ENCODE peak calls at places on chromosomes 7 and 10, in five cellular contexts. B is neural progenitor cell, A is prostate gland, U is NB4, H is hepatocyte. J is an unnamed sample.

GRCh38 chr10:122827302-122827701 is 18.4 kb downstream of the CUZD1 start:
- DNase-seq in B (no peak), A (no peak), U (no peak), H (no peak), J (no peak)

GRCh38 chr7:24477807-24478655 is 95.2 kb upstream of the PALS2 start:
- DNase-seq in B (peak; percentile 49), A (no peak), U (peak; percentile 32), H (peak; percentile 66), J (peak; percentile 46)

GRCh38 chr7:23438171-23438570 is 32.1 kb downstream of the IGF2BP3 start:
- DNase-seq in B (no peak), A (no peak), U (no peak), H (no peak), J (no peak)

GRCh38 chr7:30430300-30430699 is 48.3 kb downstream of the NOD1 start:
- DNase-seq in B (no peak), A (peak; percentile 45), U (peak; percentile 54), H (no peak), J (no peak)

GRCh38 chr10:57023626-57024025 is 662.6 kb upstream of the ZWINT start:
- DNase-seq in B (no peak), A (no peak), U (no peak), H (no peak), J (no peak)

GRCh38 chr7:100683659-100684533 is 10.2 kb downstream of the GIGYF1 start:
- DNase-seq in B (no peak), A (no peak), U (no peak), H (no peak), J (no peak)

GRCh38 chr7:100115026-100115425 is 4.1 kb downstream of the TAF6 start:
- DNase-seq in B (no peak), A (no peak), U (no peak), H (no peak), J (no peak)

GRCh38 chr7:90836937-90837336 is 240.8 kb downstream of the CDK14 start:
- DNase-seq in B (no peak), A (no peak), U (no peak), H (no peak), J (no peak)

GRCh38 chr7:107712025-107712424 is 31.9 kb upstream of the CBLL1 start:
- DNase-seq in B (no peak), A (no peak), U (no peak), H (no peak), J (no peak)

GRCh38 chr7:108251700-108252099 is 121.5 kb upstream of the LAMB4 start:
- DNase-seq in B (no peak), A (no peak), U (no peak), H (no peak), J (no peak)

GRCh38 chr7:99292127-99292526 is 19.5 kb downstream of the MYH16 start:
- DNase-seq in B (no peak), A (no peak), U (no peak), H (no peak), J (no peak)

GRCh38 chr7:132564849-132565248 is 11.4 kb downstream of the PLXNA4 start:
- DNase-seq in B (no peak), A (no peak), U (no peak), H (no peak), J (no peak)

GRCh38 chr7:37642028-37642540 is 41.5 kb upstream of the GPR141 start:
- DNase-seq in B (peak; percentile 10), A (no peak), U (no peak), H (no peak), J (no peak)

GRCh38 chr7:74290590-74290950 is 1.4 kb downstream of the CLIP2 start:
- DNase-seq in B (no peak), A (no peak), U (no peak), H (no peak), J (no peak)

GRCh38 chr7:91993976-91994375 is 53.3 kb downstream of the AKAP9 start:
- DNase-seq in B (no peak), A (no peak), U (peak; percentile 30), H (no peak), J (no peak)

GRCh38 chr10:12394236-12395033 is 45.1 kb downstream of the CAMK1D start:
- DNase-seq in B (no peak), A (no peak), U (no peak), H (no peak), J (no peak)

GRCh38 chr7:4957847-4958476 is 1.0 kb downstream of the MMD2 start:
- DNase-seq in B (no peak), A (no peak), U (peak; percentile 21), H (no peak), J (no peak)

GRCh38 chr10:104642311-104643022 is 1.4 kb downstream of the SORCS3 start:
- DNase-seq in B (peak; percentile 93), A (no peak), U (no peak), H (peak; percentile 80), J (no peak)

GRCh38 chr10:119543814-119544642 is 1.5 kb upstream of the RGS10 start:
- DNase-seq in B (peak; percentile 76), A (no peak), U (no peak), H (no peak), J (peak; percentile 62)

GRCh38 chr7:105723582-105723981 is 142.3 kb upstream of the EFCAB10 start:
- DNase-seq in B (peak; percentile 47), A (no peak), U (no peak), H (no peak), J (no peak)

GRCh38 chr7:79984210-79984609 is 150.4 kb upstream of the GNAI1 start:
- DNase-seq in B (no peak), A (no peak), U (no peak), H (no peak), J (no peak)

GRCh38 chr7:98872328-98872924 is 2.6 kb upstream of the TMEM130 start:
- DNase-seq in B (peak; percentile 67), A (no peak), U (peak; percentile 71), H (no peak), J (no peak)

GRCh38 chr10:124657806-124658205 is 86.4 kb downstream of the FAM53B start:
- DNase-seq in B (no peak), A (no peak), U (peak; percentile 54), H (no peak), J (no peak)

GRCh38 chr10:79025113-79025832 is 43.5 kb upstream of the ZMIZ1 start:
- DNase-seq in B (peak; percentile 41), A (no peak), U (no peak), H (no peak), J (no peak)

GRCh38 chr10:329361-330099 is 194.3 kb downstream of the ZMYND11 start:
- DNase-seq in B (peak; percentile 43), A (peak; percentile 87), U (peak; percentile 90), H (peak; percentile 92), J (peak; percentile 83)

DNA sequence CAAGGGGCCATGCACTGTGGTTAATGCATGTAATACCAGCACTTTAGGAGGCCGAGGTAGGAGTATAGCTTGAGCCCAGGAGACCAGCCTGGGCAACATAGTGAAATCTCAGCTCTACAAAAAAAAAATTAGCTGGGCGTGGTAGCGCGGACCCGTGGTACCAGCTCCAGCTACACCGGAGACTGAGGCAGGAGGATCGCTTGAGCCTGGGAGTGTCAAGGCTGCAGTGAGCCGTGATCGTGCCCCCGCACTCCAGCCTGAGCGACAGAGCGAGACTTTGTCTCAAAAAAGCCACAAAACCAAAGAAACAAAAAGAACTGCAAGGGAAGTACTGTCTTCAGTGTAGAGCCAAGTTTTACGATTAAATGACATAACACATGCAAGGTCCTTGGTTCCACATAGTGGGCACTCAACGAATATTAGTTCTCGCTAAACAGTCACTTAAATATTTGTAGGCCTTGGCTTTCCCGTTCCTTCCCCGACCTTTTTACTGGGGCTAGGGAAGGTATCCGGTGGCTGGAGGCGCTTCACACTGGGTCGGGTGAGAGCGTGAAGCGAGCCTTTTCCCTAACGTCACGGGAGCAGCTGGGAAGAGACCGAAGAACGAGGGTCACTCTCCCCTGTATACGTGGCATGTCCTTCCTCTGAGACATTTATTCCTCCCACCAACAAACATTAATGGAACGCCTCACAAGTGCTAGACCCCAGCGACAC is 995 bp upstream of the SND1 start:
- DNase-seq in B (peak; percentile 61), A (peak; percentile 8), U (peak; percentile 73), H (no peak), J (no peak)
- TF ChIP-seq CTCF in B (no peak), A (no peak), U (no peak), H (no peak), J (no peak)

GRCh38 chr10:26215923-26216576 is 524 bp upstream of the GAD2 start:
- DNase-seq in B (peak; percentile 90), A (no peak), U (no peak), H (peak; percentile 85), J (peak; percentile 8)
- H3K4me3 ChIP-seq in B (peak overlapping the region; percentile 44), A (no peak overlapping the region), U (no peak overlapping the region), H (no peak overlapping the region), J (peak overlapping the region; percentile 8)

GRCh38 chr10:7826971-7827370 is 8.7 kb downstream of the TAF3 start:
- DNase-seq in B (no peak), A (no peak), U (peak; percentile 3), H (peak; percentile 46), J (peak; percentile 19)
- TF ChIP-seq CTCF in B (no peak), A (no peak), U (no peak), H (no peak), J (peak; percentile 40)

GRCh38 chr10:73908853-73909611 is 1.9 kb upstream of the PLAU start:
- DNase-seq in B (no peak), A (no peak), U (peak; percentile 98), H (peak; percentile 68), J (peak; percentile 85)
- H3K4me3 ChIP-seq in B (no peak overlapping the region), A (no peak overlapping the region), U (peak overlapping the region; percentile 16), H (no peak overlapping the region), J (no peak overlapping the region)

DNA sequence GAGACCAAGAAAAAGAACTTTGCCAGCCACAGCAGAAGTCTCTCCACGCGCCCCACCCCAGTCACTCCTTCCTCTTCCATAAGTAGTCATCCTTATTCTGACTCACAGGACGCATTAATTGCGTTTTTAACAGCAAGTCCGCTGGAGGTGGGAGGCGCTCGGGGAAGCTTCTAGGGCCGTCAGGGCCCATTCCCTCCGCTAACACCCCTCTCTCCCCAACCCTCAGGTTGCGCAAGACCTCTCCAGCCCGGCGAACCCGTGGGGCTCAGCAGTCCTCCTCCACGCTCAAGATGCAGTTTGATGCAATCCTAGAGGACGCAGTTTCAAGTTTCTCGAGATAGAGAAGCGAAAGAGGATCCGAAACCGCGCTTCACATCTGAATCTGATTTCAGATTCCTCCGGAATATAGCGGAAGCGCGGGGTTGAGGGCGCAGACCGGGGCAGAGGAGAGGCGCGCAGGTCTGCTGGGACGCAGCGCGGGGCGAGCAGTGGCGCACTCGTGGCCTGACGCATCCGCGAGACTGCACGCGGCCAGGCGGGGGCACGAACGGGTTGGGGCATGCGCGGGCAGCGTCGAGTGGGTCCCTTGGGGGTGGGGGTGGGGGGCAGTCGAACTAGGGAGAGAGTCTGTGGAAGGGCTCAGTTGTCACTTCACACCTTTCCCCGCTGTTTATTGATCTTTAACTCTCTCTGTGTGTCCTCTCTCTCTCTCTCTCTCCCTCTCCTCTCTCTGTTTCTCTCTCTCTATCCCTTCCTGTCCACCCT is 37.8 kb upstream of the PSAP start:
- DNase-seq in B (peak; percentile 71), A (peak; percentile 34), U (peak; percentile 100), H (peak; percentile 81), J (peak; percentile 61)
- TF ChIP-seq CTCF in B (no peak), A (no peak), U (peak; percentile 6), H (peak; percentile 20), J (no peak)

GRCh38 chr10:30034433-30035137 is 24.8 kb downstream of the JCAD start:
- DNase-seq in B (no peak), A (no peak), U (peak; percentile 90), H (no peak), J (no peak)
- H3K4me3 ChIP-seq in B (no peak overlapping the region), A (no peak overlapping the region), U (peak overlapping the region; percentile 35), H (no peak overlapping the region), J (no peak overlapping the region)

GRCh38 chr10:60495357-60495756 is 105.7 kb upstream of the ANK3 start:
- DNase-seq in B (no peak), A (no peak), U (no peak), H (no peak), J (no peak)
- TF ChIP-seq CTCF in B (no peak), A (no peak), U (no peak), H (no peak), J (peak; percentile 38)